ENCODE peak calls at places on chromosomes 3 and 15, in ten cellular contexts. F is EL; U is adrenal gland; R is stimulated activated CD8-positive, alpha-beta memory T cell treated with anti-CD3 and anti-CD28 coated beads, Interleukin-12 subunit alpha, Interleukin-12 subunit beta, amount 100 ng/mL, for 4 hours; G is CD4-positive, alpha-beta memory T cell; V is RPMI8226; P is hypothalamus; S is NCI-H187; E is AG08396; B is NCI-H1694 treated with DMSO at 0.1 percent for 48 hours. T is an unnamed sample.

GRCh38 chr15:79091204-79091867 is 756 bp upstream of the RASGRF1 start:
- DNase-seq in F (no peak), U (no peak), R (no peak), G (no peak), V (peak; percentile 58), P (no peak), S (no peak), E (no peak), B (peak; percentile 41), T (no peak)

GRCh38 chr15:78509726-78510312 is 2.4 kb downstream of the HYKK start:
- DNase-seq in F (no peak), U (no peak), R (no peak), G (peak; percentile 11), V (peak; percentile 18), P (no peak), S (no peak), E (no peak), B (no peak), T (no peak)

GRCh38 chr3:18758047-18758704 is 333.0 kb upstream of the SATB1 start:
- DNase-seq in F (peak; percentile 3), U (no peak), R (no peak), G (peak; percentile 82), V (peak; percentile 56), P (no peak), S (peak; percentile 1), E (peak; percentile 3), B (no peak), T (peak; percentile 2)

GRCh38 chr15:90264649-90265048 is 823 bp upstream of the NGRN start:
- DNase-seq in F (no peak), U (no peak), R (no peak), G (no peak), V (peak; percentile 51), P (no peak), S (no peak), E (no peak), B (no peak), T (no peak)

GRCh38 chr3:197345381-197345780 is 47.0 kb upstream of the DLG1 start:
- DNase-seq in F (no peak), U (no peak), R (no peak), G (no peak), V (no peak), P (no peak), S (no peak), E (no peak), B (no peak), T (no peak)

GRCh38 chr3:17640466-17640865 is 102.0 kb downstream of the TBC1D5 start:
- DNase-seq in F (no peak), U (no peak), R (no peak), G (no peak), V (no peak), P (no peak), S (no peak), E (no peak), B (no peak), T (no peak)

GRCh38 chr3:15794842-15795562 is 2.8 kb downstream of the ANKRD28 start:
- DNase-seq in F (peak; percentile 34), U (no peak), R (no peak), G (no peak), V (peak; percentile 17), P (no peak), S (no peak), E (no peak), B (no peak), T (no peak)

GRCh38 chr15:60727661-60728060 is 248.7 kb upstream of the ICE2 start:
- DNase-seq in F (no peak), U (no peak), R (no peak), G (no peak), V (no peak), P (no peak), S (no peak), E (no peak), B (no peak), T (no peak)

GRCh38 chr15:96334017-96334704 is 3.7 kb downstream of the NR2F2 start:
- DNase-seq in F (peak; percentile 16), U (peak; percentile 30), R (no peak), G (no peak), V (no peak), P (no peak), S (no peak), E (peak; percentile 20), B (no peak), T (no peak)

GRCh38 chr3:112759681-112760080 is 87.0 kb downstream of the CD200R1L start:
- DNase-seq in F (no peak), U (no peak), R (no peak), G (no peak), V (no peak), P (no peak), S (no peak), E (no peak), B (no peak), T (no peak)

GRCh38 chr15:37010595-37010994 is 89.8 kb downstream of the MEIS2 start:
- DNase-seq in F (no peak), U (no peak), R (no peak), G (no peak), V (no peak), P (no peak), S (no peak), E (no peak), B (no peak), T (no peak)

GRCh38 chr3:22392286-22392685 is 641.3 kb upstream of the ZNF385D start:
- DNase-seq in F (no peak), U (no peak), R (no peak), G (no peak), V (no peak), P (no peak), S (no peak), E (no peak), B (no peak), T (no peak)

GRCh38 chr15:101406014-101406413 is 83.5 kb downstream of the PCSK6 start:
- DNase-seq in F (no peak), U (no peak), R (no peak), G (no peak), V (no peak), P (no peak), S (no peak), E (no peak), B (no peak), T (no peak)

GRCh38 chr3:117955196-117955595 is 1079.5 kb downstream of the IGSF11 start:
- DNase-seq in F (peak; percentile 4), U (no peak), R (no peak), G (no peak), V (no peak), P (no peak), S (no peak), E (no peak), B (no peak), T (no peak)

GRCh38 chr15:78069052-78069414 is 8.5 kb downstream of the TBC1D2B start:
- DNase-seq in F (no peak), U (no peak), R (no peak), G (no peak), V (no peak), P (no peak), S (no peak), E (no peak), B (no peak), T (no peak)

GRCh38 chr3:1348547-1348946 is 255.7 kb downstream of the CNTN6 start:
- DNase-seq in F (no peak), U (no peak), R (no peak), G (no peak), V (peak; percentile 22), P (no peak), S (no peak), E (no peak), B (no peak), T (no peak)

GRCh38 chr3:7779331-7779730 is 722.3 kb upstream of the LMCD1 start:
- DNase-seq in F (no peak), U (no peak), R (no peak), G (no peak), V (no peak), P (no peak), S (no peak), E (no peak), B (no peak), T (no peak)

GRCh38 chr3:52400275-52400793 is 44.6 kb downstream of the SEMA3G start:
- DNase-seq in F (no peak), U (no peak), R (no peak), G (no peak), V (no peak), P (no peak), S (no peak), E (no peak), B (no peak), T (no peak)

GRCh38 chr3:144011251-144011799 is 39.7 kb downstream of the DIPK2A start:
- DNase-seq in F (no peak), U (no peak), R (no peak), G (no peak), V (no peak), P (no peak), S (no peak), E (no peak), B (no peak), T (no peak)

GRCh38 chr3:15511156-15511555 is 10.3 kb downstream of the COLQ start:
- DNase-seq in F (no peak), U (no peak), R (no peak), G (no peak), V (no peak), P (no peak), S (no peak), E (no peak), B (no peak), T (no peak)

GRCh38 chr3:108548304-108548703 is 37.9 kb upstream of the MYH15 start:
- DNase-seq in F (no peak), U (no peak), R (no peak), G (no peak), V (no peak), P (no peak), S (no peak), E (no peak), B (no peak), T (no peak)

GRCh38 chr3:62688050-62688449 is 187.2 kb downstream of the CADPS start:
- DNase-seq in F (peak; percentile 9), U (no peak), R (no peak), G (no peak), V (no peak), P (no peak), S (no peak), E (no peak), B (peak; percentile 38), T (no peak)

GRCh38 chr3:2578560-2578959 is 479.9 kb downstream of the CNTN4 start:
- DNase-seq in F (no peak), U (no peak), R (no peak), G (no peak), V (no peak), P (no peak), S (no peak), E (no peak), B (no peak), T (no peak)

GRCh38 chr3:107684431-107684925 is 161.7 kb downstream of the BBX start:
- DNase-seq in F (no peak), U (peak; percentile 19), R (no peak), G (peak; percentile 37), V (no peak), P (no peak), S (no peak), E (no peak), B (no peak), T (no peak)

GRCh38 chr3:195916991-195917390 is 8.6 kb upstream of the TNK2 start:
- DNase-seq in F (no peak), U (no peak), R (no peak), G (no peak), V (no peak), P (no peak), S (no peak), E (no peak), B (no peak), T (no peak)

GRCh38 chr15:78307977-78308376 is 8.6 kb upstream of the SKIC8 start:
- DNase-seq in F (no peak), U (no peak), R (no peak), G (no peak), V (no peak), P (no peak), S (no peak), E (no peak), B (no peak), T (no peak)

GRCh38 chr3:188900421-188900941 is 271.3 kb upstream of the TPRG1 start:
- DNase-seq in F (peak; percentile 85), U (no peak), R (no peak), G (no peak), V (no peak), P (no peak), S (no peak), E (peak; percentile 35), B (no peak), T (peak; percentile 60)

GRCh38 chr3:32391643-32392529 is at the start of gene CMTM7:
- DNase-seq in F (peak; percentile 74), U (peak; percentile 77), R (peak; percentile 28), G (peak; percentile 64), V (peak; percentile 82), P (no peak), S (no peak), E (peak; percentile 86), B (no peak), T (no peak)

T was measured in fibroblast of the conjunctiva.